ENCODE peak calls at places on chromosome 3, in six cellular contexts. One of them, this sample, is unnamed.

GRCh38 chr3:186815490-186815889 is 9.2 kb upstream of the RFC4 start:
- DNase-seq in progenitor cell of endocrine pancreas: no peak
- DNase-seq in keratinocyte: no peak
- DNase-seq in astrocyte of the spinal cord: peak
- DNase-seq in A673: peak
- DNase-seq in fibroblast of lung: peak
- DNase-seq in this sample: peak

GRCh38 chr3:16478516-16478915 is 35.0 kb downstream of the RFTN1 start:
- DNase-seq in fibroblast of lung: peak
- DNase-seq in astrocyte of the spinal cord: peak
- DNase-seq in keratinocyte: peak
- DNase-seq in progenitor cell of endocrine pancreas: no peak
- DNase-seq in A673: no peak
- DNase-seq in this sample: peak

GRCh38 chr3:161016417-161017313 is 88.5 kb downstream of the B3GALNT1 start:
- DNase-seq in A673: no peak
- DNase-seq in progenitor cell of endocrine pancreas: no peak
- DNase-seq in keratinocyte: no peak
- DNase-seq in astrocyte of the spinal cord: no peak
- DNase-seq in fibroblast of lung: peak
- DNase-seq in this sample: no peak

GRCh38 chr3:64311424-64311920 is 86.2 kb upstream of the PRICKLE2 start:
- DNase-seq in astrocyte of the spinal cord: peak
- DNase-seq in keratinocyte: no peak
- DNase-seq in fibroblast of lung: peak
- DNase-seq in progenitor cell of endocrine pancreas: no peak
- DNase-seq in A673: no peak
- DNase-seq in this sample: peak

GRCh38 chr3:123633530-123633929 is 48.7 kb upstream of the HACD2 start:
- DNase-seq in keratinocyte: no peak
- DNase-seq in progenitor cell of endocrine pancreas: no peak
- DNase-seq in fibroblast of lung: no peak
- DNase-seq in A673: no peak
- DNase-seq in astrocyte of the spinal cord: no peak
- DNase-seq in this sample: peak

GRCh38 chr3:192039593-192039992 is 578.6 kb downstream of the PYDC2 start:
- DNase-seq in astrocyte of the spinal cord: no peak
- DNase-seq in progenitor cell of endocrine pancreas: no peak
- DNase-seq in keratinocyte: no peak
- DNase-seq in A673: no peak
- DNase-seq in fibroblast of lung: no peak
- DNase-seq in this sample: no peak

GRCh38 chr3:181700168-181701087 is 11.3 kb upstream of the SOX2 start:
- DNase-seq in progenitor cell of endocrine pancreas: peak
- DNase-seq in fibroblast of lung: peak
- DNase-seq in astrocyte of the spinal cord: peak
- DNase-seq in A673: peak
- DNase-seq in keratinocyte: no peak
- DNase-seq in this sample: peak

GRCh38 chr3:5205165-5205941 is 17.8 kb downstream of the EDEM1 start:
- DNase-seq in progenitor cell of endocrine pancreas: no peak
- DNase-seq in astrocyte of the spinal cord: peak
- DNase-seq in keratinocyte: no peak
- DNase-seq in fibroblast of lung: peak
- DNase-seq in A673: no peak
- DNase-seq in this sample: peak

GRCh38 chr3:41418961-41419691 is 219.8 kb downstream of the CTNNB1 start:
- DNase-seq in progenitor cell of endocrine pancreas: no peak
- DNase-seq in keratinocyte: no peak
- DNase-seq in fibroblast of lung: peak
- DNase-seq in astrocyte of the spinal cord: peak
- DNase-seq in A673: no peak
- DNase-seq in this sample: peak

GRCh38 chr3:140972833-140973232 is 31.2 kb downstream of the SLC25A36 start:
- DNase-seq in astrocyte of the spinal cord: peak
- DNase-seq in progenitor cell of endocrine pancreas: no peak
- DNase-seq in A673: peak
- DNase-seq in fibroblast of lung: peak
- DNase-seq in keratinocyte: no peak
- DNase-seq in this sample: peak

GRCh38 chr3:61725851-61726333 is 164.5 kb downstream of the PTPRG start:
- DNase-seq in astrocyte of the spinal cord: peak
- DNase-seq in progenitor cell of endocrine pancreas: no peak
- DNase-seq in fibroblast of lung: peak
- DNase-seq in A673: peak
- DNase-seq in keratinocyte: no peak
- DNase-seq in this sample: no peak

GRCh38 chr3:125461896-125462295 is 58.1 kb downstream of the SNX4 start:
- DNase-seq in astrocyte of the spinal cord: no peak
- DNase-seq in A673: no peak
- DNase-seq in fibroblast of lung: no peak
- DNase-seq in keratinocyte: no peak
- DNase-seq in progenitor cell of endocrine pancreas: no peak
- DNase-seq in this sample: no peak

GRCh38 chr3:9826815-9827574 is 16.8 kb downstream of the RPUSD3 start:
- DNase-seq in astrocyte of the spinal cord: no peak
- DNase-seq in progenitor cell of endocrine pancreas: no peak
- DNase-seq in fibroblast of lung: no peak
- DNase-seq in A673: peak
- DNase-seq in keratinocyte: no peak
- DNase-seq in this sample: no peak

GRCh38 chr3:58617338-58617761 is 40.2 kb upstream of the FAM107A start:
- DNase-seq in fibroblast of lung: no peak
- DNase-seq in keratinocyte: no peak
- DNase-seq in A673: no peak
- DNase-seq in progenitor cell of endocrine pancreas: no peak
- DNase-seq in astrocyte of the spinal cord: no peak
- DNase-seq in this sample: no peak

GRCh38 chr3:178663572-178663971 is 127.3 kb downstream of the KCNMB2 start:
- DNase-seq in astrocyte of the spinal cord: no peak
- DNase-seq in keratinocyte: no peak
- DNase-seq in progenitor cell of endocrine pancreas: no peak
- DNase-seq in A673: no peak
- DNase-seq in fibroblast of lung: no peak
- DNase-seq in this sample: no peak

GRCh38 chr3:158801200-158801599 is 654 bp upstream of the MFSD1 start:
- DNase-seq in astrocyte of the spinal cord: peak
- DNase-seq in keratinocyte: no peak
- DNase-seq in A673: no peak
- DNase-seq in fibroblast of lung: peak
- DNase-seq in progenitor cell of endocrine pancreas: no peak
- DNase-seq in this sample: peak

GRCh38 chr3:117170112-117170511 is 460.5 kb downstream of the TUSC7 start:
- DNase-seq in keratinocyte: no peak
- DNase-seq in progenitor cell of endocrine pancreas: no peak
- DNase-seq in A673: no peak
- DNase-seq in astrocyte of the spinal cord: no peak
- DNase-seq in fibroblast of lung: peak
- DNase-seq in this sample: no peak

GRCh38 chr3:8303466-8303865 is 198.2 kb upstream of the LMCD1 start:
- DNase-seq in A673: no peak
- DNase-seq in astrocyte of the spinal cord: no peak
- DNase-seq in fibroblast of lung: peak
- DNase-seq in keratinocyte: no peak
- DNase-seq in progenitor cell of endocrine pancreas: no peak
- DNase-seq in this sample: peak

GRCh38 chr3:20622304-20622703 is 436.3 kb upstream of the SGO1 start:
- DNase-seq in A673: no peak
- DNase-seq in keratinocyte: no peak
- DNase-seq in fibroblast of lung: peak
- DNase-seq in astrocyte of the spinal cord: peak
- DNase-seq in progenitor cell of endocrine pancreas: no peak
- DNase-seq in this sample: peak

GRCh38 chr3:52845157-52845556 is 10.3 kb upstream of the MUSTN1 start:
- DNase-seq in progenitor cell of endocrine pancreas: no peak
- DNase-seq in keratinocyte: no peak
- DNase-seq in astrocyte of the spinal cord: no peak
- DNase-seq in A673: no peak
- DNase-seq in fibroblast of lung: no peak
- DNase-seq in this sample: peak

GRCh38 chr3:120767106-120767505 is 24.6 kb downstream of the GTF2E1 start:
- DNase-seq in progenitor cell of endocrine pancreas: no peak
- DNase-seq in fibroblast of lung: peak
- DNase-seq in astrocyte of the spinal cord: peak
- DNase-seq in A673: no peak
- DNase-seq in keratinocyte: no peak
- DNase-seq in this sample: no peak

GRCh38 chr3:10363935-10364334 is 43.0 kb upstream of the SEC13 start:
- DNase-seq in progenitor cell of endocrine pancreas: no peak
- DNase-seq in keratinocyte: no peak
- DNase-seq in astrocyte of the spinal cord: no peak
- DNase-seq in A673: no peak
- DNase-seq in fibroblast of lung: no peak
- DNase-seq in this sample: no peak

GRCh38 chr3:111829023-111829422 is 30.0 kb upstream of the PHLDB2 start:
- DNase-seq in astrocyte of the spinal cord: no peak
- DNase-seq in progenitor cell of endocrine pancreas: no peak
- DNase-seq in fibroblast of lung: no peak
- DNase-seq in A673: no peak
- DNase-seq in keratinocyte: no peak
- DNase-seq in this sample: peak

GRCh38 chr3:159645874-159646273 is 342.8 kb upstream of the IL12A start:
- DNase-seq in progenitor cell of endocrine pancreas: no peak
- DNase-seq in fibroblast of lung: no peak
- DNase-seq in astrocyte of the spinal cord: no peak
- DNase-seq in keratinocyte: no peak
- DNase-seq in A673: no peak
- DNase-seq in this sample: peak

GRCh38 chr3:148246286-148246685 is 451.4 kb upstream of the AGTR1 start:
- DNase-seq in A673: no peak
- DNase-seq in keratinocyte: no peak
- DNase-seq in fibroblast of lung: no peak
- DNase-seq in astrocyte of the spinal cord: no peak
- DNase-seq in progenitor cell of endocrine pancreas: no peak
- DNase-seq in this sample: no peak

GRCh38 chr3:101676219-101676764 is 640 bp downstream of the ZBTB11 start:
- DNase-seq in astrocyte of the spinal cord: peak
- DNase-seq in progenitor cell of endocrine pancreas: peak
- DNase-seq in fibroblast of lung: peak
- DNase-seq in keratinocyte: peak
- DNase-seq in A673: peak
- DNase-seq in this sample: peak

GRCh38 chr3:169286992-169287391 is 376.5 kb downstream of the MECOM start:
- DNase-seq in fibroblast of lung: no peak
- DNase-seq in keratinocyte: no peak
- DNase-seq in astrocyte of the spinal cord: no peak
- DNase-seq in A673: no peak
- DNase-seq in progenitor cell of endocrine pancreas: no peak
- DNase-seq in this sample: no peak

GRCh38 chr3:56800373-56801150 is 1.2 kb downstream of the ARHGEF3 start:
- DNase-seq in fibroblast of lung: peak
- DNase-seq in keratinocyte: no peak
- DNase-seq in astrocyte of the spinal cord: no peak
- DNase-seq in progenitor cell of endocrine pancreas: no peak
- DNase-seq in A673: no peak
- DNase-seq in this sample: no peak

GRCh38 chr3:119541547-119541946 is 17.9 kb downstream of the CD80 start:
- DNase-seq in A673: no peak
- DNase-seq in astrocyte of the spinal cord: no peak
- DNase-seq in progenitor cell of endocrine pancreas: no peak
- DNase-seq in keratinocyte: no peak
- DNase-seq in fibroblast of lung: no peak
- DNase-seq in this sample: no peak

GRCh38 chr3:135311699-135312098 is 516.6 kb downstream of the EPHB1 start:
- DNase-seq in fibroblast of lung: no peak
- DNase-seq in A673: no peak
- DNase-seq in progenitor cell of endocrine pancreas: no peak
- DNase-seq in astrocyte of the spinal cord: no peak
- DNase-seq in keratinocyte: no peak
- DNase-seq in this sample: no peak

GRCh38 chr3:47370887-47371697 is 9.7 kb upstream of the PTPN23 start:
- DNase-seq in progenitor cell of endocrine pancreas: no peak
- DNase-seq in keratinocyte: no peak
- DNase-seq in A673: no peak
- DNase-seq in astrocyte of the spinal cord: no peak
- DNase-seq in fibroblast of lung: no peak
- DNase-seq in this sample: no peak
- TF ChIP-seq CTCF in progenitor cell of endocrine pancreas: peak
- TF ChIP-seq CTCF in keratinocyte: no peak
- TF ChIP-seq CTCF in A673: no peak
- TF ChIP-seq CTCF in astrocyte of the spinal cord: peak
- TF ChIP-seq CTCF in fibroblast of lung: no peak
- TF ChIP-seq CTCF in this sample: peak

GRCh38 chr3:48465531-48466378 is 19.2 kb downstream of the ATRIP start:
- DNase-seq in progenitor cell of endocrine pancreas: peak
- DNase-seq in keratinocyte: peak
- DNase-seq in fibroblast of lung: peak
- DNase-seq in A673: peak
- DNase-seq in astrocyte of the spinal cord: peak
- DNase-seq in this sample: peak
- TF ChIP-seq CTCF in progenitor cell of endocrine pancreas: peak
- TF ChIP-seq CTCF in keratinocyte: peak
- TF ChIP-seq CTCF in fibroblast of lung: peak
- TF ChIP-seq CTCF in A673: peak
- TF ChIP-seq CTCF in astrocyte of the spinal cord: peak
- TF ChIP-seq CTCF in this sample: peak

GRCh38 chr3:194128202-194128907 is 7.6 kb upstream of the HES1 start:
- DNase-seq in progenitor cell of endocrine pancreas: no peak
- DNase-seq in keratinocyte: no peak
- DNase-seq in fibroblast of lung: peak
- DNase-seq in A673: no peak
- DNase-seq in astrocyte of the spinal cord: no peak
- DNase-seq in this sample: no peak
- TF ChIP-seq CTCF in progenitor cell of endocrine pancreas: no peak
- TF ChIP-seq CTCF in keratinocyte: no peak
- TF ChIP-seq CTCF in fibroblast of lung: no peak
- TF ChIP-seq CTCF in A673: no peak
- TF ChIP-seq CTCF in astrocyte of the spinal cord: no peak
- TF ChIP-seq CTCF in this sample: no peak

GRCh38 chr3:43921056-43921455 is 230.3 kb downstream of the ABHD5 start:
- DNase-seq in progenitor cell of endocrine pancreas: no peak
- DNase-seq in keratinocyte: no peak
- DNase-seq in A673: peak
- DNase-seq in astrocyte of the spinal cord: peak
- DNase-seq in fibroblast of lung: no peak
- DNase-seq in this sample: no peak

GRCh38 chr3:43922374-43922773 is 231.6 kb downstream of the ABHD5 start:
- DNase-seq in progenitor cell of endocrine pancreas: no peak
- DNase-seq in fibroblast of lung: no peak
- DNase-seq in A673: no peak
- DNase-seq in astrocyte of the spinal cord: no peak
- DNase-seq in keratinocyte: no peak
- DNase-seq in this sample: no peak

GRCh38 chr3:43923101-43923979 is 232.6 kb downstream of the ABHD5 start:
- DNase-seq in A673: no peak
- DNase-seq in keratinocyte: no peak
- DNase-seq in progenitor cell of endocrine pancreas: no peak
- DNase-seq in astrocyte of the spinal cord: no peak
- DNase-seq in fibroblast of lung: no peak
- DNase-seq in this sample: no peak

DNA sequence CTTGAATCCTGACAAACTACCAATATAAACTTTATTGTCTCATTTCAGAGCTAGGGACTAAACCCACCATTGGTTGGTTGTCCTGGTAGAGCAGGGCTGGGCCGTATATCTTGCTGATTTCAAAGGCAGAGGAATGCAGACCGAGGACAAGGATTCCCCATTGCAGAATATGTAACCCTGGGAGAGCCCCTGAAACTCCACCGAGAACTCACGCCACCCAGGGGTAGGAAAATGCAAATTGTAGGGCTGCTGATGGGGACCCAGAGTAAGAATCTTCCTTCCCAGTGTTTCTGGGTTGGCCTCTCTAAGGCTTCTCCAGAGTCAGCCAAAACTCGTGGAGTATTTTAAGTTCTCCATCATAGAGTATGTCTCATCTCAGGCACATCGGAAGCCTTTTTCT is 235.3 kb downstream of the ABHD5 start:
- DNase-seq in keratinocyte: no peak
- DNase-seq in progenitor cell of endocrine pancreas: no peak
- DNase-seq in fibroblast of lung: no peak
- DNase-seq in A673: no peak
- DNase-seq in astrocyte of the spinal cord: no peak
- DNase-seq in this sample: no peak
- TF ChIP-seq CTCF in keratinocyte: no peak
- TF ChIP-seq CTCF in progenitor cell of endocrine pancreas: no peak
- TF ChIP-seq CTCF in fibroblast of lung: peak
- TF ChIP-seq CTCF in A673: no peak
- TF ChIP-seq CTCF in astrocyte of the spinal cord: no peak
- TF ChIP-seq CTCF in this sample: no peak